ENCODE peak calls at places on chromosomes 7 and 10, in ten cellular contexts. U, Z, V, P, F, W, E, O, D and J are unnamed samples.

GRCh38 chr7:2471022-2471329 is 5.2 kb downstream of the GRIFIN start:
- DNase-seq in U (no peak), Z (no peak), V (no peak), P (no peak), F (no peak), W (no peak), E (no peak), O (peak; percentile 62), D (no peak), J (no peak)

GRCh38 chr10:27247037-27247436 is 6.4 kb upstream of the ACBD5 start:
- DNase-seq in U (no peak), Z (no peak), V (no peak), P (no peak), F (no peak), W (no peak), E (no peak), O (no peak), D (no peak), J (no peak)

GRCh38 chr10:132094581-132095234 is 29.0 kb downstream of the JAKMIP3 start:
- DNase-seq in U (no peak), Z (no peak), V (peak; percentile 49), P (no peak), F (no peak), W (no peak), E (no peak), O (peak; percentile 82), D (no peak), J (no peak)

GRCh38 chr10:62858364-62858763 is 42.2 kb upstream of the EGR2 start:
- DNase-seq in U (no peak), Z (peak; percentile 16), V (no peak), P (no peak), F (no peak), W (no peak), E (no peak), O (no peak), D (no peak), J (no peak)

GRCh38 chr7:144547888-144548287 is 144.4 kb upstream of the NOBOX start:
- DNase-seq in U (no peak), Z (no peak), V (no peak), P (no peak), F (no peak), W (no peak), E (no peak), O (no peak), D (no peak), J (no peak)

GRCh38 chr7:23346316-23346715 is 47.2 kb downstream of the MALSU1 start:
- DNase-seq in U (no peak), Z (no peak), V (no peak), P (no peak), F (no peak), W (no peak), E (no peak), O (no peak), D (no peak), J (no peak)

GRCh38 chr7:41956276-41956675 is 253.4 kb upstream of the INHBA start:
- DNase-seq in U (no peak), Z (no peak), V (no peak), P (no peak), F (no peak), W (no peak), E (no peak), O (no peak), D (no peak), J (no peak)

GRCh38 chr7:105304040-105304895 is 84.5 kb downstream of the SRPK2 start:
- DNase-seq in U (no peak), Z (peak; percentile 49), V (no peak), P (no peak), F (no peak), W (no peak), E (no peak), O (no peak), D (no peak), J (peak; percentile 26)

GRCh38 chr7:87592300-87592699 is 8.4 kb downstream of the ABCB1 start:
- DNase-seq in U (no peak), Z (no peak), V (no peak), P (no peak), F (no peak), W (no peak), E (no peak), O (no peak), D (no peak), J (no peak)